ENCODE peak calls at places on chromosome 5, in eight cellular contexts. N, W, C, E, U, K, A and I are unnamed samples.

GRCh38 chr5:14229734-14230133 is 86.6 kb downstream of the TRIO start:
- DNase-seq in N (no peak), W (no peak), C (no peak), E (no peak), U (no peak), K (no peak), A (no peak), I (no peak)

GRCh38 chr5:40605295-40605958 is 74.3 kb upstream of the PTGER4 start:
- DNase-seq in N (no peak), W (no peak), C (no peak), E (no peak), U (peak), K (peak), A (peak), I (peak)

GRCh38 chr5:133863857-133864585 is 104.4 kb downstream of the C5orf15 start:
- DNase-seq in N (no peak), W (no peak), C (no peak), E (no peak), U (no peak), K (no peak), A (no peak), I (no peak)

GRCh38 chr5:34555699-34556513 is 100.2 kb upstream of the RAI14 start:
- DNase-seq in N (peak), W (no peak), C (no peak), E (no peak), U (no peak), K (peak), A (no peak), I (no peak)

GRCh38 chr5:74127377-74128338 is 501.7 kb downstream of the ARHGEF28 start:
- DNase-seq in N (peak), W (no peak), C (no peak), E (no peak), U (peak), K (peak), A (peak), I (no peak)

GRCh38 chr5:8457187-8458037 is 588.5 kb downstream of the MTRR start:
- DNase-seq in N (peak), W (peak), C (peak), E (peak), U (peak), K (peak), A (peak), I (peak)

GRCh38 chr5:172748341-172748843 is 22.6 kb downstream of the DUSP1 start:
- DNase-seq in N (no peak), W (no peak), C (no peak), E (no peak), U (peak), K (no peak), A (peak), I (peak)

GRCh38 chr5:138054863-138055558 is 22.1 kb upstream of the FAM13B start:
- DNase-seq in N (no peak), W (no peak), C (no peak), E (peak), U (peak), K (peak), A (no peak), I (no peak)

GRCh38 chr5:109688647-109688998 is 1.1 kb upstream of the MAN2A1 start:
- DNase-seq in N (peak), W (peak), C (peak), E (no peak), U (no peak), K (peak), A (peak), I (no peak)

GRCh38 chr5:33068786-33069185 is 357.7 kb downstream of the NPR3 start:
- DNase-seq in N (no peak), W (no peak), C (no peak), E (no peak), U (no peak), K (no peak), A (no peak), I (no peak)

GRCh38 chr5:75566710-75567309 is 44.4 kb upstream of the ANKDD1B start:
- DNase-seq in N (peak), W (peak), C (peak), E (no peak), U (peak), K (peak), A (peak), I (peak)

GRCh38 chr5:159161361-159162214 is 47.8 kb downstream of the RNF145 start:
- DNase-seq in N (no peak), W (no peak), C (no peak), E (no peak), U (no peak), K (peak), A (no peak), I (no peak)

GRCh38 chr5:28523887-28524637 is 1485.7 kb upstream of the CDH9 start:
- DNase-seq in N (no peak), W (no peak), C (no peak), E (no peak), U (peak), K (no peak), A (peak), I (peak)

GRCh38 chr5:141050622-141051525 is at the start of gene PCDHB1:
- DNase-seq in N (no peak), W (no peak), C (no peak), E (no peak), U (no peak), K (peak), A (no peak), I (no peak)

GRCh38 chr5:51383494-51384081 is 340 bp downstream of the ISL1 start:
- DNase-seq in N (peak), W (no peak), C (no peak), E (no peak), U (no peak), K (peak), A (no peak), I (no peak)

GRCh38 chr5:143434261-143435206 is 31.0 kb upstream of the NR3C1 start:
- DNase-seq in N (no peak), W (peak), C (no peak), E (no peak), U (no peak), K (no peak), A (no peak), I (no peak)

GRCh38 chr5:77319140-77319539 is 108.7 kb downstream of the PDE8B start:
- DNase-seq in N (no peak), W (no peak), C (no peak), E (no peak), U (no peak), K (no peak), A (no peak), I (no peak)

GRCh38 chr5:95715799-95716461 is 15.2 kb upstream of the RHOBTB3 start:
- DNase-seq in N (peak), W (no peak), C (no peak), E (no peak), U (peak), K (no peak), A (peak), I (peak)

GRCh38 chr5:139648205-139649081 is at the start of gene CXXC5:
- DNase-seq in N (peak), W (peak), C (no peak), E (peak), U (peak), K (peak), A (peak), I (peak)

GRCh38 chr5:36334315-36334714 is 32.6 kb upstream of the RANBP3L start:
- DNase-seq in N (no peak), W (no peak), C (no peak), E (no peak), U (no peak), K (no peak), A (no peak), I (no peak)

GRCh38 chr5:45695011-45695667 is 1.0 kb downstream of the HCN1 start:
- DNase-seq in N (no peak), W (no peak), C (no peak), E (no peak), U (no peak), K (no peak), A (no peak), I (no peak)

GRCh38 chr5:170228756-170229459 is 3.9 kb upstream of the C5orf58 start:
- DNase-seq in N (no peak), W (no peak), C (no peak), E (no peak), U (no peak), K (no peak), A (no peak), I (no peak)

GRCh38 chr5:2143646-2144386 is 261.1 kb upstream of the IRX4 start:
- DNase-seq in N (no peak), W (no peak), C (no peak), E (no peak), U (no peak), K (no peak), A (no peak), I (no peak)

GRCh38 chr5:11596185-11596584 is 308.1 kb downstream of the CTNND2 start:
- DNase-seq in N (no peak), W (no peak), C (no peak), E (peak), U (no peak), K (no peak), A (peak), I (peak)

GRCh38 chr5:157431544-157432200 is 28.3 kb upstream of the NIPAL4 start:
- DNase-seq in N (peak), W (peak), C (peak), E (no peak), U (peak), K (peak), A (peak), I (peak)

GRCh38 chr5:144313147-144313726 is 142.6 kb downstream of the KCTD16 start:
- DNase-seq in N (no peak), W (no peak), C (no peak), E (no peak), U (no peak), K (peak), A (no peak), I (no peak)